ENCODE peak calls at places on chromosomes 5 and 9, in nine cellular contexts. One of them, this sample, is unnamed.

GRCh38 chr5:55187370-55187769 is 14.4 kb upstream of the CDC20B start:
- DNase-seq in sigmoid colon: no peak
- DNase-seq in prostate gland: no peak
- DNase-seq in IMR-90: no peak
- DNase-seq in GM12891: no peak
- DNase-seq in body of pancreas: no peak
- DNase-seq in breast epithelium: no peak
- DNase-seq in HCT116: peak; percentile 57
- DNase-seq in HepG2: no peak
- DNase-seq in this sample: peak; percentile 12

GRCh38 chr9:38022995-38023394 is 46.0 kb downstream of the SHB start:
- DNase-seq in sigmoid colon: no peak
- DNase-seq in prostate gland: peak; percentile 88
- DNase-seq in IMR-90: no peak
- DNase-seq in GM12891: no peak
- DNase-seq in body of pancreas: peak; percentile 88
- DNase-seq in breast epithelium: peak; percentile 63
- DNase-seq in HCT116: no peak
- DNase-seq in HepG2: no peak
- DNase-seq in this sample: no peak

GRCh38 chr5:89353837-89354551 is 471.0 kb upstream of the MEF2C start:
- DNase-seq in sigmoid colon: no peak
- DNase-seq in prostate gland: no peak
- DNase-seq in IMR-90: no peak
- DNase-seq in GM12891: no peak
- DNase-seq in body of pancreas: no peak
- DNase-seq in breast epithelium: no peak
- DNase-seq in HCT116: no peak
- DNase-seq in HepG2: no peak
- DNase-seq in this sample: no peak

GRCh38 chr5:56669534-56670483 is 145.5 kb upstream of the MAP3K1 start:
- DNase-seq in sigmoid colon: peak; percentile 74
- DNase-seq in prostate gland: peak; percentile 15
- DNase-seq in IMR-90: peak; percentile 12
- DNase-seq in GM12891: peak; percentile 51
- DNase-seq in body of pancreas: peak; percentile 95
- DNase-seq in breast epithelium: peak; percentile 82
- DNase-seq in HCT116: no peak
- DNase-seq in HepG2: peak; percentile 48
- DNase-seq in this sample: no peak

GRCh38 chr5:95958308-95959014 is 3.2 kb downstream of the ELL2 start:
- DNase-seq in sigmoid colon: no peak
- DNase-seq in prostate gland: peak; percentile 51
- DNase-seq in IMR-90: peak; percentile 54
- DNase-seq in GM12891: no peak
- DNase-seq in body of pancreas: peak; percentile 62
- DNase-seq in breast epithelium: no peak
- DNase-seq in HCT116: no peak
- DNase-seq in HepG2: peak; percentile 65
- DNase-seq in this sample: peak; percentile 76

GRCh38 chr5:39076757-39077475 is 2.7 kb upstream of the RICTOR start:
- DNase-seq in sigmoid colon: no peak
- DNase-seq in prostate gland: no peak
- DNase-seq in IMR-90: peak; percentile 56
- DNase-seq in GM12891: no peak
- DNase-seq in body of pancreas: no peak
- DNase-seq in breast epithelium: no peak
- DNase-seq in HCT116: no peak
- DNase-seq in HepG2: no peak
- DNase-seq in this sample: peak; percentile 48

GRCh38 chr9:131239307-131239975 is 36.9 kb downstream of the FAM78A start:
- DNase-seq in sigmoid colon: no peak
- DNase-seq in prostate gland: no peak
- DNase-seq in IMR-90: no peak
- DNase-seq in GM12891: no peak
- DNase-seq in body of pancreas: no peak
- DNase-seq in breast epithelium: no peak
- DNase-seq in HCT116: no peak
- DNase-seq in HepG2: no peak
- DNase-seq in this sample: no peak

GRCh38 chr5:1118231-1118698 is 6.4 kb upstream of the SLC12A7 start:
- DNase-seq in sigmoid colon: no peak
- DNase-seq in prostate gland: no peak
- DNase-seq in IMR-90: peak; percentile 11
- DNase-seq in GM12891: no peak
- DNase-seq in body of pancreas: no peak
- DNase-seq in breast epithelium: no peak
- DNase-seq in HCT116: no peak
- DNase-seq in HepG2: no peak
- DNase-seq in this sample: no peak

GRCh38 chr9:31445357-31445756 is 939.1 kb upstream of the ACO1 start:
- DNase-seq in sigmoid colon: no peak
- DNase-seq in prostate gland: no peak
- DNase-seq in IMR-90: no peak
- DNase-seq in GM12891: no peak
- DNase-seq in body of pancreas: no peak
- DNase-seq in breast epithelium: no peak
- DNase-seq in HCT116: no peak
- DNase-seq in HepG2: no peak
- DNase-seq in this sample: no peak

GRCh38 chr9:70639853-70640814 is 225.7 kb upstream of the KLF9 start:
- DNase-seq in sigmoid colon: no peak
- DNase-seq in prostate gland: peak; percentile 30
- DNase-seq in IMR-90: peak; percentile 60
- DNase-seq in GM12891: no peak
- DNase-seq in body of pancreas: no peak
- DNase-seq in breast epithelium: no peak
- DNase-seq in HCT116: peak; percentile 22
- DNase-seq in HepG2: peak; percentile 6
- DNase-seq in this sample: peak; percentile 17

GRCh38 chr5:102223542-102224444 is 72.3 kb downstream of the SLCO4C1 start:
- DNase-seq in sigmoid colon: no peak
- DNase-seq in prostate gland: no peak
- DNase-seq in IMR-90: peak; percentile 2
- DNase-seq in GM12891: no peak
- DNase-seq in body of pancreas: no peak
- DNase-seq in breast epithelium: no peak
- DNase-seq in HCT116: peak; percentile 41
- DNase-seq in HepG2: peak; percentile 68
- DNase-seq in this sample: peak; percentile 13

GRCh38 chr5:59661306-59661705 is 232.2 kb downstream of the PDE4D start:
- DNase-seq in sigmoid colon: no peak
- DNase-seq in prostate gland: no peak
- DNase-seq in IMR-90: no peak
- DNase-seq in GM12891: no peak
- DNase-seq in body of pancreas: no peak
- DNase-seq in breast epithelium: no peak
- DNase-seq in HCT116: no peak
- DNase-seq in HepG2: peak; percentile 1
- DNase-seq in this sample: peak; percentile 4

GRCh38 chr5:14581891-14582796 is 552 bp downstream of the OTULINL start:
- DNase-seq in sigmoid colon: peak; percentile 78
- DNase-seq in prostate gland: peak; percentile 37
- DNase-seq in IMR-90: no peak
- DNase-seq in GM12891: peak; percentile 37
- DNase-seq in body of pancreas: peak; percentile 74
- DNase-seq in breast epithelium: peak; percentile 32
- DNase-seq in HCT116: peak; percentile 33
- DNase-seq in HepG2: no peak
- DNase-seq in this sample: peak; percentile 49

GRCh38 chr5:26012078-26012477 is 1026.3 kb downstream of the CDH9 start:
- DNase-seq in sigmoid colon: no peak
- DNase-seq in prostate gland: no peak
- DNase-seq in IMR-90: no peak
- DNase-seq in GM12891: no peak
- DNase-seq in body of pancreas: no peak
- DNase-seq in breast epithelium: no peak
- DNase-seq in HCT116: no peak
- DNase-seq in HepG2: no peak
- DNase-seq in this sample: no peak

GRCh38 chr5:135072357-135073247 is 38.6 kb upstream of the PITX1 start:
- DNase-seq in sigmoid colon: no peak
- DNase-seq in prostate gland: peak; percentile 42
- DNase-seq in IMR-90: no peak
- DNase-seq in GM12891: no peak
- DNase-seq in body of pancreas: no peak
- DNase-seq in breast epithelium: no peak
- DNase-seq in HCT116: no peak
- DNase-seq in HepG2: no peak
- DNase-seq in this sample: no peak
- TF ChIP-seq POLR2A in sigmoid colon: no peak
- TF ChIP-seq POLR2A in prostate gland: no peak
- TF ChIP-seq POLR2A in IMR-90: no peak
- TF ChIP-seq POLR2A in GM12891: no peak
- TF ChIP-seq POLR2A in body of pancreas: no peak
- TF ChIP-seq POLR2A in breast epithelium: no peak
- TF ChIP-seq POLR2A in HCT116: no peak
- TF ChIP-seq POLR2A in HepG2: no peak
- TF ChIP-seq POLR2A in this sample: no peak

GRCh38 chr9:127520941-127521918 is 69.9 kb downstream of the LRSAM1 start:
- DNase-seq in sigmoid colon: no peak
- DNase-seq in prostate gland: no peak
- DNase-seq in IMR-90: peak; percentile 83
- DNase-seq in GM12891: no peak
- DNase-seq in body of pancreas: peak; percentile 40
- DNase-seq in breast epithelium: no peak
- DNase-seq in HCT116: no peak
- DNase-seq in HepG2: no peak
- DNase-seq in this sample: peak; percentile 47
- TF ChIP-seq POLR2A in sigmoid colon: no peak
- TF ChIP-seq POLR2A in prostate gland: no peak
- TF ChIP-seq POLR2A in IMR-90: no peak
- TF ChIP-seq POLR2A in GM12891: no peak
- TF ChIP-seq POLR2A in body of pancreas: no peak
- TF ChIP-seq POLR2A in breast epithelium: no peak
- TF ChIP-seq POLR2A in HCT116: no peak
- TF ChIP-seq POLR2A in HepG2: no peak
- TF ChIP-seq POLR2A in this sample: no peak

GRCh38 chr5:107672212-107673105 is 1.7 kb upstream of the EFNA5 start:
- DNase-seq in sigmoid colon: peak; percentile 93
- DNase-seq in prostate gland: peak; percentile 89
- DNase-seq in IMR-90: peak; percentile 87
- DNase-seq in GM12891: peak; percentile 31
- DNase-seq in body of pancreas: peak; percentile 69
- DNase-seq in breast epithelium: peak; percentile 85
- DNase-seq in HCT116: peak; percentile 88
- DNase-seq in HepG2: peak; percentile 15
- DNase-seq in this sample: peak; percentile 19
- TF ChIP-seq POLR2A in sigmoid colon: no peak
- TF ChIP-seq POLR2A in prostate gland: peak; percentile 33
- TF ChIP-seq POLR2A in IMR-90: no peak
- TF ChIP-seq POLR2A in GM12891: no peak
- TF ChIP-seq POLR2A in body of pancreas: no peak
- TF ChIP-seq POLR2A in breast epithelium: no peak
- TF ChIP-seq POLR2A in HCT116: no peak
- TF ChIP-seq POLR2A in HepG2: no peak
- TF ChIP-seq POLR2A in this sample: no peak

DNA sequence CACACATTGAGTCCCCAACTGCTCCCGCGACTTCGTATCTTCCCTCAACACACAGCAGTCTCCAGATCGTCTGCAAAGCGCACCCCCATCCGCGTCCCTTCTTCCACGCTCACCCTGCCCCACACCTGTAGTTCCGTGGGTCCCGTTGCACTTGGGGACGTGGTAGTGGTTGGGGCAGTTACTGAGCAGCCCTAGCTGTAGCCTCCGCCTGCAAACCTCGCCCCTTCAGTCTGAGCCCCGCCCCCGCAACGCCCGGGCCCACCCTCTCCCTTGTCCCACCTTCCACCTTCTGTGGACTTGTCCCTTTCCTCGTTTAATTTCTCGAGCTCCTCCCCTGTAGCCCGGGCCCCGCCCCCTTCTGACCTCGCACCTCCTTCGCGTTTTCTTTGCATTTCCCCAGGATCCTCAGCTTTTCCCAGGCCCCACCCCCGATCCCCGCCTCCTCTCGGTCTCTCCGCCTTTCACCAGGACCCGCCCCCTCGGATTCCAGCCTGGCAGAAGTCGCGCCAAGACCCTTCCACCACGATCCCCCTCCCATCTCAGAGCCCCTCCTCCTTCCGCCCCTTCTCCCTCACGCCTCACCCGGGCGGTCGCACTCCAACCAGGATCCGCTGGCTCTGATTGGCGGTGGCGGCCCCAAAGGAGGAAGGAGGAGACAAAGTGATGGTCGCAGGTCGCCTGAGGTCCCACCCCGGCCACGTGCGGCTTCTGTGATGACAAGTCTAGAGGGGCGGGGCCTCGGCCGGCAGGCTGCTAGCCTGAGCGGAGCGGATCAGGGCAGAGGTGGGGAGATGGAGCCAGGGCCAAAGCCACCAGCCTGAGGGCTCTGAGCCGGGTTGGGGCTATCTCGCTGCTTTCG is at the start of gene ATOSB:
- DNase-seq in sigmoid colon: peak; percentile 98
- DNase-seq in prostate gland: peak; percentile 97
- DNase-seq in IMR-90: peak; percentile 93
- DNase-seq in GM12891: peak; percentile 80
- DNase-seq in body of pancreas: peak; percentile 96
- DNase-seq in breast epithelium: peak; percentile 97
- DNase-seq in HCT116: peak; percentile 93
- DNase-seq in HepG2: peak; percentile 90
- DNase-seq in this sample: peak; percentile 95
- TF ChIP-seq POLR2A in sigmoid colon: peak; percentile 30
- TF ChIP-seq POLR2A in prostate gland: peak; percentile 94
- TF ChIP-seq POLR2A in IMR-90: no peak
- TF ChIP-seq POLR2A in GM12891: no peak
- TF ChIP-seq POLR2A in body of pancreas: peak; percentile 31
- TF ChIP-seq POLR2A in breast epithelium: no peak
- TF ChIP-seq POLR2A in HCT116: no peak
- TF ChIP-seq POLR2A in HepG2: peak; percentile 45
- TF ChIP-seq POLR2A in this sample: peak; percentile 58

DNA sequence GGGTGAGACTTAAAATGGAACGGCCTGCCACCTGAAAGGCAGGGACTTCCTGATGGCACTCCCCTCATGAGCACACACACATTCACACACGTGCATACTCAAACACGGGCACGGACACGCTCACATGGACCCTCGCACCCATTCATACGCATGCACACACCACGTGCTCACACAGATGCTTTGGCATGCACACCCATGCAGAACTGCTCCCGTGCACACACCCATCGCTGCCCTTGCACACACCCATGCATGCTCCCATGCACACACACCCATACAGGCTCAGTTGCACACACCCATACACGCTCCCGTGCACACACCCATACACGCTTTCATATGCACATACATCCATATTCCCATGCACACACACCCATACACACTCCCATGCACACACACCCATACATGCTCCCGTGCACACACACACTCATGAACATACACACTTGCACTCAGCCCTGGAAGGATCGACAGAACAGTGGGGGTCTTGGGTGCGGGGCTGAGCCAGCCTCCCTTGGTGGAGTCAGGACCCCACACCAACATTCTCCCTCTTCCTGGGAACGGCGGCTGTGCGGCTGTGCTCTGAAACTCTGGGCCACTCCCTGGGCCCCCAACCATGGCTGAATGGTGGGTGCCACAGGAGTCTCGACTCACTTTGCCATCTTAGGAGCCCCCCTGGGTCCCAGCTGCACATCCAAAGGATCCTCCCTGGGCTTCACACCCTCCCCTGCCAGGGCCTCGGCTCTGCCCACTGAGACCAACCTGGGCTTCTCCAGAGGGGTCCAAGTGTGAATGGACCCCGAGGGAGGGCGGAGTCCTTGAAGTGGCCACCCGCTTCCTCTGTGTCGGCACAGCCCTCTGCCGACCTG is 115.2 kb downstream of the RXRA start:
- DNase-seq in sigmoid colon: no peak
- DNase-seq in prostate gland: no peak
- DNase-seq in IMR-90: no peak
- DNase-seq in GM12891: no peak
- DNase-seq in body of pancreas: no peak
- DNase-seq in breast epithelium: no peak
- DNase-seq in HCT116: no peak
- DNase-seq in HepG2: no peak
- DNase-seq in this sample: no peak
- TF ChIP-seq POLR2A in sigmoid colon: no peak
- TF ChIP-seq POLR2A in prostate gland: no peak
- TF ChIP-seq POLR2A in IMR-90: no peak
- TF ChIP-seq POLR2A in GM12891: no peak
- TF ChIP-seq POLR2A in body of pancreas: no peak
- TF ChIP-seq POLR2A in breast epithelium: no peak
- TF ChIP-seq POLR2A in HCT116: no peak
- TF ChIP-seq POLR2A in HepG2: no peak
- TF ChIP-seq POLR2A in this sample: no peak